ENCODE peak calls at places on chromosomes 2 and 18, in seven cellular contexts. F is IMR-90, K is mammary epithelial cell, T is kidney, V is body of pancreas, A is ascending aorta, Y is fibroblast of lung. Q is an unnamed sample.
A peak's percentile ranks its signal among the peaks of the same experiment; 100 is the strongest.

GRCh38 chr2:5479265-5479928 is 212.8 kb upstream of the SOX11 start:
- DNase-seq in V (no peak), K (no peak), A (no peak), F (no peak), T (no peak), Y (no peak), Q (no peak)

GRCh38 chr2:191311-192190 is 72.3 kb downstream of the SH3YL1 start:
- DNase-seq in A (no peak), T (no peak), V (no peak), Y (no peak), K (no peak), F (no peak), Q (no peak)

GRCh38 chr2:218569661-218570500 is 1.2 kb downstream of the CNOT9 start:
- DNase-seq in Y (peak; percentile 58), A (no peak), V (peak; percentile 41), K (peak; percentile 55), T (no peak), F (peak; percentile 67), Q (peak; percentile 37)

GRCh38 chr2:150339951-150340350 is 147.5 kb downstream of the RND3 start:
- DNase-seq in Y (peak; percentile 38), A (no peak), F (peak; percentile 20), K (no peak), V (no peak), T (no peak), Q (no peak)

GRCh38 chr18:24831871-24832665 is 371.6 kb downstream of the HRH4 start:
- DNase-seq in V (no peak), F (no peak), A (no peak), K (no peak), T (no peak), Y (no peak), Q (no peak)

GRCh38 chr2:27494944-27495554 is at the start of gene FNDC4:
- DNase-seq in F (no peak), Y (peak; percentile 18), T (peak; percentile 76), A (no peak), V (peak; percentile 29), K (no peak), Q (peak; percentile 67)

GRCh38 chr2:99420751-99421299 is 69.0 kb downstream of the REV1 start:
- DNase-seq in F (peak; percentile 78), Y (peak; percentile 77), A (no peak), K (no peak), T (no peak), V (no peak), Q (no peak)

GRCh38 chr2:238155051-238155760 is 3.6 kb upstream of the ERFE start:
- DNase-seq in V (no peak), F (peak; percentile 92), A (no peak), T (peak; percentile 94), K (no peak), Y (peak; percentile 75), Q (peak; percentile 45)

GRCh38 chr18:78686976-78687685 is 292.5 kb upstream of the SALL3 start:
- DNase-seq in V (no peak), A (no peak), T (no peak), Y (no peak), F (no peak), K (no peak), Q (no peak)

GRCh38 chr2:160210599-160211138 is 10.6 kb upstream of the ITGB6 start:
- DNase-seq in A (no peak), V (peak; percentile 83), K (peak; percentile 72), T (no peak), F (peak; percentile 38), Y (peak; percentile 46), Q (peak; percentile 36)

GRCh38 chr2:70890469-70891065 is 45.1 kb upstream of the ATP6V1B1 start:
- DNase-seq in Y (no peak), V (no peak), K (no peak), T (no peak), A (no peak), F (no peak), Q (no peak)

GRCh38 chr2:152033146-152033545 is 65.7 kb downstream of the CACNB4 start:
- DNase-seq in Y (no peak), F (no peak), T (no peak), K (no peak), A (no peak), V (no peak), Q (no peak)

GRCh38 chr2:121501070-121501469 is 29.6 kb upstream of the RNU4ATAC start:
- DNase-seq in V (no peak), K (peak; percentile 92), A (no peak), F (peak; percentile 85), T (no peak), Y (peak; percentile 90), Q (no peak)

GRCh38 chr2:82789886-82790276 is 1669.2 kb downstream of the SUCLG1 start:
- DNase-seq in T (no peak), Y (peak; percentile 0), V (no peak), K (no peak), A (no peak), F (no peak), Q (no peak)

GRCh38 chr2:158796606-158797005 is 1.5 kb downstream of the DAPL1 start:
- DNase-seq in F (no peak), K (no peak), Y (no peak), V (no peak), T (no peak), A (no peak), Q (no peak)

GRCh38 chr2:62142054-62142453 is 53.9 kb upstream of the B3GNT2 start:
- DNase-seq in T (no peak), Y (no peak), K (no peak), A (no peak), F (no peak), V (no peak), Q (peak; percentile 49)

GRCh38 chr2:62145478-62146100 is 50.3 kb upstream of the B3GNT2 start:
- DNase-seq in F (no peak), A (no peak), V (no peak), T (no peak), K (no peak), Y (no peak), Q (no peak)

GRCh38 chr2:62147610-62148301 is 48.2 kb upstream of the B3GNT2 start:
- DNase-seq in Y (peak; percentile 72), A (no peak), F (peak; percentile 93), K (peak; percentile 95), V (no peak), T (no peak), Q (no peak)

GRCh38 chr2:62143696-62144095 is 52.2 kb upstream of the B3GNT2 start:
- DNase-seq in Y (no peak), A (no peak), V (no peak), F (no peak), T (no peak), K (peak; percentile 75), Q (no peak)

GRCh38 chr2:62144689-62145477 is 51.0 kb upstream of the B3GNT2 start:
- DNase-seq in K (no peak), F (no peak), A (no peak), Y (no peak), T (no peak), V (no peak), Q (no peak)
- H3K4me1 ChIP-seq in K (peaks cover 27% of the 10 kb centered on the region), F (no peaks in the 10 kb centered on the region), A (no peaks in the 10 kb centered on the region), Y (no peaks in the 10 kb centered on the region), T (no peaks in the 10 kb centered on the region), V (no peaks in the 10 kb centered on the region), Q (peaks cover 4% of the 10 kb centered on the region)

DNA sequence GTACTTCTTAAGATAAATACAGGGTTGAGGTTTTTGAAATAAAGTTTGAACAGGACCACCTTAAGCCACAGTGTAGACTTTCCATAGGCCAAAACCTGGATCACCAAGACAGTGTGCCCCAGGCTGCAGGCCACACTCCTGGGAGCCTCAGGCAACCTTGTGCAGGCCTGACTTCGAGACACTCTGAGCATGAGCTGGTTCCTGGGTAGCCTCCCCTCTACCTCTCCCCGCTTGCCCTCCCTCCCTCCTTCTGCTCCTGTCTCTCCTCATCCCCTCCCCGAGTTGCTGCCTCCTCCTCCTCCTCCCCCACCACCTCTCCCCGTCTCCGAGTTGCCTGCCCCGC is 10.6 kb upstream of the PROC start:
- DNase-seq in K (no peak), A (no peak), F (no peak), T (no peak), Y (no peak), V (no peak), Q (no peak)
- H3K4me3 ChIP-seq in K (no peak overlapping the region), A (peak overlapping the region; percentile 42), F (no peak overlapping the region), T (peak overlapping the region; percentile 50), Y (no peak overlapping the region), V (no peak overlapping the region), Q (no peak overlapping the region)

GRCh38 chr2:21392660-21393059 is 268.9 kb downstream of the TDRD15 start:
- DNase-seq in T (no peak), V (no peak), K (no peak), Y (no peak), F (no peak), A (no peak), Q (no peak)

GRCh38 chr2:21396252-21396651 is 272.5 kb downstream of the TDRD15 start:
- DNase-seq in V (peak; percentile 6), F (no peak), Y (no peak), T (no peak), K (peak; percentile 27), A (no peak), Q (no peak)

DNA sequence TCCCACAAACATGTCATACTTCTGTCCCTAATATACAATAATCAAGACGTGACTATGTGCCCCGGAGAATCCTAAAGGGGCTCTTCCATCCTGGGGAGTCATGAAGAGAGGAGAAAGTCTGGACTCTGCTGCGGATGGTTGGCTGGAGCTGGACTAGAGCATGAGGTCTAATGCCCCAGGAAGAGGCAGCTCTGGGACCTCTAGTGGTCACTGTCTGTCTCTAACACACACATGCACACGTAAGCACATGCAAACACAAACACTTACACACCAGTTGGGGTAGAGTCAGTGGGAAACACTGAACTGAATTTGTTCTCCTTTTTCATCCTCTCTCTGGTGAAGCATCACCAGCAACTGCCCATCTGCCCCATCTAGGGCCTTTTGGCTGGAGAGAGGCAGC is 271.6 kb downstream of the TDRD15 start:
- DNase-seq in A (no peak), Y (no peak), V (peak; percentile 6), K (no peak), T (no peak), F (no peak), Q (no peak)
- TF ChIP-seq CTCF in A (no peak), Y (no peak), V (no peak), K (peak; percentile 20), T (no peak), F (no peak), Q (no peak)

GRCh38 chr2:196245746-196246145 is 74.4 kb upstream of the STK17B start:
- DNase-seq in A (no peak), Y (no peak), K (no peak), T (no peak), V (no peak), F (no peak), Q (no peak)

GRCh38 chr2:196247114-196247978 is 76.0 kb upstream of the STK17B start:
- DNase-seq in A (no peak), F (no peak), V (no peak), K (no peak), T (no peak), Y (no peak), Q (no peak)

GRCh38 chr2:196242131-196242620 is 70.8 kb upstream of the STK17B start:
- DNase-seq in K (peak; percentile 87), T (no peak), Y (peak; percentile 71), A (no peak), F (peak; percentile 71), V (no peak), Q (no peak)

GRCh38 chr2:196244966-196245365 is 73.6 kb upstream of the STK17B start:
- DNase-seq in K (peak; percentile 23), T (no peak), V (no peak), F (peak; percentile 60), A (no peak), Y (peak; percentile 72), Q (no peak)

DNA sequence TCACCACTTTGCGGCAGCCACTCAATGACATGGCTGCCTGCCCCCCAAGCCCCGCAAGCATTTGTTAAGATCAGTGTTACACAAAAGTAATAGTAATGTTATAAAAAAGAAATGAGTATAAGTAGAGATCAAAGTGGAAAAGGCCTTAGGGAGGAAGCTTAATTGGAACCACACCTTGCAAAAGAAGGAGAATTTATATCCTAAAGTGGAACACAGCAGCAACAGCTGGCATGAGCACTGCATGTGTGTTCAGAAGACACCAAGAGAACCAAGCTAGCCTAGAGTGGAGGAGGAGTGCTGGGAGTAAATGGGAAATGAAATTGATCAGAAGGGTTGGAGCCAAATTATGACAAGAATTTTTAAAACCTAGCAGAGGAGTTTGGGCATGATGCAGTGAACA is 73.1 kb upstream of the STK17B start:
- DNase-seq in K (no peak), Y (no peak), A (no peak), F (no peak), V (no peak), T (no peak), Q (no peak)
- H3K4me1 ChIP-seq in K (peaks cover 31% of the 10 kb centered on the region), Y (peaks cover 7% of the 10 kb centered on the region), A (peaks cover 9% of the 10 kb centered on the region), F (peaks cover 8% of the 10 kb centered on the region), V (no peaks in the 10 kb centered on the region), T (peaks cover 3% of the 10 kb centered on the region), Q (peaks cover 81% of the 10 kb centered on the region)